ENCODE peak calls at places on chromosomes 16 and 17, in six cellular contexts. S is PC-3, C is fibroblast of lung, U is GM23338, Q is HCT116, K is neural progenitor cell. O is an unnamed sample.
A peak's percentile ranks its signal among the peaks of the same experiment; 100 is the strongest.

GRCh38 chr17:40315678-40316570 is 6.9 kb downstream of the RARA start:
- DNase-seq in S (no peak), C (no peak), U (no peak), Q (no peak), K (no peak), O (no peak)

GRCh38 chr16:83886199-83886971 is 12.5 kb upstream of the MLYCD start:
- DNase-seq in S (no peak), C (no peak), U (no peak), Q (no peak), K (no peak), O (no peak)

GRCh38 chr16:75377971-75378386 is 55.3 kb downstream of the CFDP1 start:
- DNase-seq in S (peak; percentile 74), C (peak; percentile 96), U (peak; percentile 71), Q (no peak), K (peak; percentile 83), O (peak; percentile 61)

GRCh38 chr16:76246587-76246986 is 30.6 kb upstream of the CNTNAP4 start:
- DNase-seq in S (no peak), C (no peak), U (no peak), Q (no peak), K (no peak), O (no peak)

GRCh38 chr16:82631701-82632685 is 5.2 kb downstream of the CDH13 start:
- DNase-seq in S (peak; percentile 19), C (no peak), U (peak; percentile 61), Q (no peak), K (peak; percentile 25), O (no peak)

GRCh38 chr17:596763-597644 is 117.6 kb downstream of the VPS53 start:
- DNase-seq in S (peak; percentile 27), C (peak; percentile 95), U (no peak), Q (peak; percentile 75), K (no peak), O (no peak)

GRCh38 chr17:70059649-70060048 is 15.4 kb upstream of the KCNJ16 start:
- DNase-seq in S (no peak), C (no peak), U (no peak), Q (no peak), K (no peak), O (no peak)

GRCh38 chr17:21292867-21293845 is 8.6 kb downstream of the MAP2K3 start:
- DNase-seq in S (no peak), C (no peak), U (no peak), Q (no peak), K (no peak), O (no peak)

GRCh38 chr16:54931757-54932660 is 1.3 kb downstream of the IRX5 start:
- DNase-seq in S (no peak), C (peak; percentile 34), U (peak; percentile 41), Q (no peak), K (peak; percentile 47), O (no peak)

GRCh38 chr16:54935411-54936085 is 4.9 kb downstream of the IRX5 start:
- DNase-seq in S (no peak), C (peak; percentile 28), U (peak; percentile 6), Q (no peak), K (no peak), O (no peak)

GRCh38 chr16:54934536-54935410 is 4.1 kb downstream of the IRX5 start:
- DNase-seq in S (no peak), C (peak; percentile 62), U (peak; percentile 85), Q (no peak), K (peak; percentile 86), O (peak; percentile 30)

GRCh38 chr16:54932737-54933254 is 2.1 kb downstream of the IRX5 start:
- DNase-seq in S (no peak), C (peak; percentile 39), U (peak; percentile 69), Q (no peak), K (peak; percentile 70), O (no peak)

DNA sequence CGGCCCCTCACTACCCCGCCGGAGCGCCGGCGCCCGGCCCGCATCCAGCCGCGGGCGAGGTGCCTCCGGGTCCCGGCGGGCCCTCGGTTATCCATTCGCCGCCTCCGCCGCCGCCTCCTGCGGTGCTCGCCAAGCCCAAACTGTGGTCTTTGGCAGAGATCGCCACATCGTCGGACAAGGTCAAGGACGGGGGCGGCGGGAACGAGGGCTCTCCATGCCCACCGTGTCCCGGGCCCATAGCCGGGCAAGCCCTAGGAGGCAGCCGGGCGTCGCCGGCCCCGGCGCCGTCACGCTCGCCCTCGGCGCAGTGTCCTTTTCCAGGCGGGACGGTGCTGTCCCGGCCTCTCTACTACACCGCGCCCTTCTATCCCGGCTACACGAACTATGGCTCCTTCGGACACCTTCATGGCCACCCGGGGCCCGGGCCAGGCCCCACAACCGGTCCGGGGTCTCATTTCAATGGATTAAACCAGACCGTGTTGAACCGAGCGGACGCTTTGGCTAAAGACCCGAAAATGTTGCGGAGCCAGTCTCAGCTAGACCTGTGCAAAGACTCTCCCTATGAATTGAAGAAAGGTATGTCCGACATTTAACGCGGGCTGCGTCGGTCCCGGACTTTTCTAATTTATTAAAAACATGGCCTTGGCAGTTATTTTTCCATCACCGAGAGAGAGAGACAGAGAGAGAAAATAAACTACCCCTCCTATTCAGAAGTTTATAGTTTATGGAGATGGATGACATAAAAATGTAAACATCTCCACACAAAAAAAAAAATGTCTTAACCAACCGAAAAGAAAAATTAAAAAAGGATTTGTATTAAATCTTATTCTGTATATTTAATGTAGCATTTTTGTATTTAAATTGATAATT is 2.9 kb downstream of the IRX5 start:
- DNase-seq in S (no peak), C (peak; percentile 22), U (peak; percentile 41), Q (no peak), K (peak; percentile 62), O (no peak)
- TF ChIP-seq EZH2 in S (peak; percentile 77), C (peak; percentile 92), U (peak; percentile 99), Q (no peak), K (peak; percentile 25), O (peak; percentile 45)

GRCh38 chr16:86500708-86501510 is 9.4 kb upstream of the FOXF1 start:
- DNase-seq in S (no peak), C (no peak), U (no peak), Q (no peak), K (no peak), O (no peak)

GRCh38 chr16:86502856-86503748 is 7.2 kb upstream of the FOXF1 start:
- DNase-seq in S (no peak), C (no peak), U (no peak), Q (no peak), K (peak; percentile 52), O (no peak)

GRCh38 chr16:86499889-86500707 is 10.2 kb upstream of the FOXF1 start:
- DNase-seq in S (no peak), C (no peak), U (peak; percentile 68), Q (no peak), K (peak; percentile 52), O (no peak)

GRCh38 chr16:86503830-86504229 is 6.5 kb upstream of the FOXF1 start:
- DNase-seq in S (no peak), C (no peak), U (no peak), Q (no peak), K (no peak), O (no peak)

GRCh38 chr16:86501989-86502855 is 8.1 kb upstream of the FOXF1 start:
- DNase-seq in S (no peak), C (no peak), U (no peak), Q (no peak), K (no peak), O (no peak)
- TF ChIP-seq EZH2 in S (no peak), C (no peak), U (peak; percentile 73), Q (no peak), K (no peak), O (no peak)

DNA sequence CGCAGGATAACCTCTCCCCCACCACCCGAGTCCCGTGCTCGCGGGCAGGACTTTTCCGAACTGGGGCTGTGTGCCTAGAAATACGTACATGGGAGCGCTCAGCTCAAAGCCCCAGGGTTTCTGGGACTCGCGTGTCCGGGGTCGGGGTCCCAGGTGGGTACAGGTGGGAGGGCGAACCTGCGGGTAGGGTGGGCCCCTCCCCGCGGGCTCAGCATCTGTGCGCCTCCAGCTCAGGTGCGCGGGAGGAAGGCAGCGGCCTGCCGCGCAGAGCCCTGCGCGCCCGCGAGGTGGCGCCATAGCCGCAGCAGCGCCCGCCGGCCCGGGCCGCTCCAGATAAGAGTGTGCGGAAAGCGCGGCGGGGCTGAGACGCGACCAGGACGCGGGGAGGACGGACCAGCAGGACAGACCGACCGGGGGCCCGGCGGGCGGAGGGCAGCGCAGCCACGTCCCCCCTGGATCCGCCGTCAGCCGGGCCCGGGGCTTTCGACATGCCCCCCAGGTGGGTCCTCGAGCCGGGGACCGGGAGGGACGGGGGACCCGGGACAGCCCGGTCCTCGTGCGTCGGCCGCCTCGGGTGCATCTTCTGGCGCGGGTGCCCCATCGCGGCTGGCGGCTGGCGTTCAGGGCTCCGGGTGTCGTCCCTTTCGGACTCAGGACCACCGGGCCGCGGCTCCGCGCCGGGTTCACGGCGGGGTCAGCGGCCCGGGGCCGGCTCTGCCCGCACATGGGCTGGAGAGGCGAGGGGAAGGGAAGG is at the start of gene HIC1:
- DNase-seq in S (peak; percentile 75), C (peak; percentile 74), U (peak; percentile 82), Q (no peak), K (peak; percentile 90), O (peak; percentile 90)
- TF ChIP-seq EZH2 in S (no peak), C (no peak), U (peak; percentile 53), Q (no peak), K (peak; percentile 97), O (peak; percentile 75)

DNA sequence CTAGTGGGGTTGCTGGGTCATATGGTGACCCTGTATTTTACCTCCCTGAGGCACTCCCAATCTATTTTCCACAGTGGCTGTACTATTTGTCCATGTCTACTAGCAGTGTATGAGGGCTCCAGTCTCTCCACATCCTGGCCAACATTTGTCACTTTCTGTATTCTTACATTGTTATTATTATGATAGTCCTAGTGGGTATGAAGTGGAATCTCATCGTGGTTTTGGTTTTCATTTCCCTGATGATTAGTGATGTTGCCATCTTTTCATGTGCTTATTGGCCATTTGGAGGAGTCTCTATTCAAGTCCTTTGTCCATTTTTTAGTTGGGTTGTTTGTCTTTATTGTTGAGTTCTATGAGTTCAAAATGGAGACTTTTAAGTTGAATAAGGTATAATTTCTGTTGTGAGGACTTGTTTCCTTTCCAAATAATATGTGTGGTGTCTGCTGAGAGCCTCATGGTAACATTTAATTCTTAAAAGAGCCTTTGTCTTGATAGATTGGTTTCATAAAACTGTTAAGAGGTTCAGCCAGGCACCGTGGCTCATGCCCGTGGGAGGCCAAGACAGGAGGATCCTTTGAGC is 108.2 kb downstream of the RPTOR start:
- DNase-seq in S (no peak), C (peak; percentile 16), U (no peak), Q (no peak), K (no peak), O (no peak)
- TF ChIP-seq EZH2 in S (no peak), C (no peak), U (no peak), Q (no peak), K (no peak), O (no peak)

O was measured in hepatocyte.